ENCODE peak calls at places on chromosomes 4 and X, in four cellular contexts. O, T, A and K are unnamed samples.
A peak's percentile ranks its signal among the peaks of the same experiment; 100 is the strongest.

GRCh38 chr4:40986375-40986774 is 228.0 kb downstream of the APBB2 start:
- DNase-seq in O (no peak), T (no peak), A (no peak), K (no peak)

GRCh38 chr4:1991596-1992434 is 17.0 kb downstream of the NELFA start:
- DNase-seq in O (no peak), T (no peak), A (no peak), K (no peak)

GRCh38 chr4:151048913-151049312 is 33.8 kb upstream of the LRBA start:
- DNase-seq in O (no peak), T (no peak), A (no peak), K (no peak)

GRCh38 chr4:37715889-37716402 is 29.8 kb upstream of the RELL1 start:
- DNase-seq in O (no peak), T (no peak), A (peak; percentile 33), K (no peak)

GRCh38 chr4:183435803-183436202 is 8.6 kb upstream of the CDKN2AIP start:
- DNase-seq in O (no peak), T (no peak), A (no peak), K (no peak)

GRCh38 chrX:11908371-11908770 is 150.3 kb downstream of the MSL3 start:
- DNase-seq in O (no peak), T (no peak), A (peak; percentile 25), K (no peak)

GRCh38 chr4:142840516-142841123 is 5.5 kb downstream of the INPP4B start:
- DNase-seq in O (no peak), T (no peak), A (peak; percentile 12), K (no peak)

GRCh38 chr4:105710012-105710600 is 1.5 kb downstream of the GSTCD start:
- DNase-seq in O (no peak), T (no peak), A (no peak), K (no peak)

GRCh38 chr4:74110670-74111069 is 11.7 kb upstream of the CXCL2 start:
- DNase-seq in O (no peak), T (no peak), A (no peak), K (no peak)

GRCh38 chr4:1809754-1810502 is 16.8 kb downstream of the FGFR3 start:
- DNase-seq in O (no peak), T (no peak), A (peak; percentile 91), K (peak; percentile 92)

GRCh38 chr4:122309988-122310626 is 68.7 kb upstream of the ADAD1 start:
- DNase-seq in O (no peak), T (no peak), A (peak; percentile 17), K (no peak)

DNA sequence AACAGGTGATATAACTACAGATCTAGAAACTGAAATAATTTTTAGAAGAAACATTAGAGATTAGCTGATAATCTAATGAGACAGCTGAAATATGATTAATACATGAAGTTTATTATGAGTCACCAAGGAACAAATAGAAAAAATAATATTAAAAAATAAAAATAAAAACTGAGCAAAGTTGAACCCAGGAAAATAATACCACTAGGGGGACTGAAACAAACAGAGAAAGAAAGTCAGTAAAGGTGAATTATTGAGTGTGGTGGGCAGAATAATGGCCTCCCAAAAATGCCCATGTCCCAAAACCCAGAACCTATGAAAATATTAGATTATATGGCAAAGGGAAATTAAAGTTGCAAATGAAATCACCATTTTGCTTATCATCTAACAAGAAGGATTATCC is 820.7 kb upstream of the INTU start:
- DNase-seq in O (no peak), T (no peak), A (no peak), K (no peak)
- TF ChIP-seq CTCF in O (no peak), T (no peak), A (no peak), K (peak; percentile 23)

GRCh38 chr4:115851918-115852766 is 738.7 kb upstream of the NDST4 start:
- DNase-seq in O (no peak), T (peak; percentile 55), A (peak; percentile 71), K (peak; percentile 57)
- TF ChIP-seq CTCF in O (no peak), T (peak; percentile 10), A (peak; percentile 60), K (peak; percentile 77)

GRCh38 chr4:67288964-67289363 is 256.3 kb downstream of the CENPC start:
- DNase-seq in O (no peak), T (no peak), A (peak; percentile 68), K (peak; percentile 30)
- TF ChIP-seq CTCF in O (no peak), T (no peak), A (peak; percentile 66), K (peak; percentile 57)

DNA sequence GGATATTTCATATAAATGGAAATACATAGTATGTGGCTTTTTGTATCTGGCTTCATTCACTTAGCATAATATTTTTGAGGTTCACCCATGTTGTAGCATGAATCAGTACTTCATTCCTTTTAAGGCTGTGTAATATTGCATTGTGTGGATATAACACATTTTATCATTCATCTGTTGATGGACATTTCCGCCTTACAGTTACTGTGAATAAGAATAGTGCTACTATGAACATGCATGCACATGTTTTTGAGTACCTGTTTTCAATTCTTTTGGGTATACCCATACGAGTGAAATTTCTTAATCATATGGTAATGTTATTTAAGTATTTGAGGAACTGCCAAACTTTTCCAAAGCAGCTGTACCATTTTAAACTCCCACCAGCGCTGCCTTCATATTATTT is 539.6 kb upstream of the DIPK2B start:
- DNase-seq in O (no peak), T (no peak), A (no peak), K (no peak)
- TF ChIP-seq CTCF in O (no peak), T (no peak), A (no peak), K (no peak)

GRCh38 chrX:110125435-110125834 is 122.5 kb downstream of the TMEM164 start:
- DNase-seq in O (no peak), T (no peak), A (no peak), K (no peak)
- TF ChIP-seq CTCF in O (no peak), T (no peak), A (peak; percentile 4), K (peak; percentile 50)

DNA sequence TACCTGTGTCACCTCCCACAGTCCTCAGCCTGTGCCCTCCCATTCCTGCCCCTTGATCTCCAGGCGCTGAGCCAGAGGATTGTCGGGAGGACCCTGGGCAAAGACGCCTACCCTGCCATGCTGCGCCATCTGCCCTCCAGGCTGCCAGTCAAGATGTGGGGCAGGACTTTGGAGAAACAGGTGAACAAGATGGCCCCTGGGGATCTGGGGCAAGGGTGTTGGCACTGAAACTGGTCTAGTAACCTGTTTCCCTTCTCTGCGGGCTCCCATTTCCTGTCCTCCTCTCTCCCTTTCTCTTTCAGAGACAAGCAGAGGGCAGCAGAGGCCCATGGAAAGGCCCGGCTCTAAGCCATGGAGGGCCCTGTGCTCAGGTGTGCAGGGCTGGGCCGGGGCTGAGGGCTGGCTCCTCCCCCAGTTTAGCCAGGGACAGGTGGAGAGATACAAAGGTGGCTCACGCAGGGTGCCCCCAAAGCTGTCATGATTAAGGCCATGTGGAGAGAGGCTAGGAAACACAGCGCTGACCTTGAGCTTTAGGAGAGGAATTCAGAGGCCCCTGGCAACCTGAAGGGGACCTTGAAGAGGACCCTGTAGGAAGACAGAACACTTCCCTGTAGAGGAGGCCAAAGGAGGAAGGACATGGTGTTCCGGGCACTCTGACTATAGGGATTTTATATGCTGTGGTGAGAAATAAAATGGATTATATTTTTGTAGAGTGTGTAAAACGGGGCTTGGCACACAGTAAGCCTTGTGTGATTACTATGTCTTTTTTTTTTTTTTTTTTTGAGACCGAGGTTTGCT is at the start of gene GLOD5:
- DNase-seq in O (no peak), T (no peak), A (peak; percentile 22), K (no peak)
- TF ChIP-seq CTCF in O (no peak), T (no peak), A (no peak), K (no peak)

GRCh38 chrX:9724711-9725110 is 40.9 kb downstream of the GPR143 start:
- DNase-seq in O (no peak), T (no peak), A (no peak), K (no peak)
- TF ChIP-seq CTCF in O (no peak), T (no peak), A (no peak), K (no peak)

GRCh38 chr4:148052448-148052847 is 320.6 kb downstream of the ARHGAP10 start:
- DNase-seq in O (no peak), T (no peak), A (no peak), K (no peak)
- TF ChIP-seq CTCF in O (no peak), T (no peak), A (no peak), K (no peak)

DNA sequence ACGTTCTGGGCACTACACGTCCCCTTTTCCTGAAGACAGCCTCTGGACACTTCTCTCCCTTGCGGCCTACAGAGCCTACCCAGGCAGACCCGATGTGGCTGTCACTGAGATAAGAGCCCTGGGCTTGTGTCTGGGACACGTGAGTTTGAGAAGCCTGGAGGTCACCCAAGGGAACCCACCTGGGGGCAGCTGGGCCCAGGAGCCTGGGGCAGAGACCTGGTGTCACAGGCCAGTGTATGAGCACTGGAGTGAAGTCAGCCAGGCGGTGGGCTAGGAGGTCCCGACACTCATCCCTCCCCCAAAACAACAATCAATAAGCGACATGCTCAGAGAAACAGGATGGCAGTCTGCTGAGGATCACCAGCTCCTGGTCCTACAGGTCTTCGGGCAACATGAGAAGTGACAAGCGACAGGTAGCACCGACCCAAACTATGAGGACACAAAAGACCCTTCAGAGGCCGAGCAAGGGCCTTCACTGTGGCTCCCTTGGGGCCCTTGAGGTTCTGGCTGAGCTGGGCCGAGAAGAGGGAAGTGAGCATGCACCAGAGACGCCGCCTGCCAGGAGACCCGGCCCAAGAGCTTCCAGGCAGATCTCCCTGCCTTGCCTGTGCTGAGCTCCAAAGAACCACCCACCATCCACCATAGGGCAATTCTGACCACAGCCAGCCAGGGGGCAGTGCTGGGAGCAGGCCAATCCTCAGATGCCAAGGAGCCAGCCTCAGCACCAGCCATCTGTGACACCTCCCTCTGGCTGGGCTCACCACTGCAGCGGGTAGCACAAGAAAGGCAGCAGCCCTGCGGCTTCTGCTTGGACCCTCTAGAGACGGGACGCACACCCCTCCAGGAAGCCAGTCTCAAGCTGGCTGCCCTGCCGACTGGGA is 11.0 kb upstream of the DUSP9 start:
- DNase-seq in O (no peak), T (no peak), A (peak; percentile 73), K (no peak)
- TF ChIP-seq CTCF in O (no peak), T (no peak), A (peak; percentile 65), K (peak; percentile 42)